ENCODE peak calls at places on chromosomes 2 and 18, in ten cellular contexts. One of them, this sample, is unnamed.

GRCh38 chr2:122368576-122369243 is 613.3 kb downstream of the TSN start:
- DNase-seq in tibial nerve: no peak
- DNase-seq in esophagus muscularis mucosa: no peak
- DNase-seq in Peyer's patch: no peak
- DNase-seq in thyroid gland: no peak
- DNase-seq in GM12878: no peak
- DNase-seq in heart left ventricle: no peak
- DNase-seq in GM12892: no peak
- DNase-seq in A549: no peak
- DNase-seq in right lobe of liver: no peak
- DNase-seq in this sample: peak; percentile 25

GRCh38 chr2:236665572-236666118 is 96.0 kb downstream of the ACKR3 start:
- DNase-seq in GM12892: no peak
- DNase-seq in tibial nerve: no peak
- DNase-seq in heart left ventricle: no peak
- DNase-seq in esophagus muscularis mucosa: peak; percentile 53
- DNase-seq in Peyer's patch: no peak
- DNase-seq in GM12878: no peak
- DNase-seq in A549: peak; percentile 51
- DNase-seq in right lobe of liver: no peak
- DNase-seq in thyroid gland: no peak
- DNase-seq in this sample: no peak

GRCh38 chr2:220432645-220433044 is 805.2 kb downstream of the SLC4A3 start:
- DNase-seq in A549: no peak
- DNase-seq in esophagus muscularis mucosa: no peak
- DNase-seq in heart left ventricle: no peak
- DNase-seq in GM12892: no peak
- DNase-seq in right lobe of liver: no peak
- DNase-seq in thyroid gland: no peak
- DNase-seq in tibial nerve: no peak
- DNase-seq in Peyer's patch: no peak
- DNase-seq in GM12878: peak; percentile 2
- DNase-seq in this sample: no peak

GRCh38 chr2:102145107-102145506 is 2.6 kb downstream of the IL1R1 start:
- DNase-seq in Peyer's patch: no peak
- DNase-seq in esophagus muscularis mucosa: no peak
- DNase-seq in GM12878: no peak
- DNase-seq in A549: no peak
- DNase-seq in GM12892: no peak
- DNase-seq in right lobe of liver: no peak
- DNase-seq in thyroid gland: no peak
- DNase-seq in heart left ventricle: no peak
- DNase-seq in tibial nerve: no peak
- DNase-seq in this sample: no peak

GRCh38 chr2:42072349-42073118 is 24.7 kb downstream of the PKDCC start:
- DNase-seq in A549: no peak
- DNase-seq in GM12892: no peak
- DNase-seq in heart left ventricle: peak; percentile 50
- DNase-seq in tibial nerve: peak; percentile 59
- DNase-seq in esophagus muscularis mucosa: no peak
- DNase-seq in thyroid gland: no peak
- DNase-seq in right lobe of liver: no peak
- DNase-seq in GM12878: no peak
- DNase-seq in Peyer's patch: peak; percentile 88
- DNase-seq in this sample: no peak

GRCh38 chr18:59382388-59382787 is 23.3 kb upstream of the LMAN1 start:
- DNase-seq in thyroid gland: no peak
- DNase-seq in tibial nerve: no peak
- DNase-seq in Peyer's patch: no peak
- DNase-seq in heart left ventricle: no peak
- DNase-seq in GM12892: no peak
- DNase-seq in right lobe of liver: no peak
- DNase-seq in GM12878: no peak
- DNase-seq in esophagus muscularis mucosa: no peak
- DNase-seq in A549: no peak
- DNase-seq in this sample: no peak

GRCh38 chr2:73981081-73981968 is 3.4 kb upstream of the TET3 start:
- DNase-seq in heart left ventricle: no peak
- DNase-seq in Peyer's patch: peak; percentile 64
- DNase-seq in GM12892: peak; percentile 62
- DNase-seq in A549: peak; percentile 58
- DNase-seq in tibial nerve: no peak
- DNase-seq in GM12878: no peak
- DNase-seq in right lobe of liver: peak; percentile 57
- DNase-seq in thyroid gland: peak; percentile 44
- DNase-seq in esophagus muscularis mucosa: no peak
- DNase-seq in this sample: peak; percentile 80

GRCh38 chr18:8709248-8710059 is 4.1 kb downstream of the MTCL1 start:
- DNase-seq in right lobe of liver: no peak
- DNase-seq in A549: no peak
- DNase-seq in tibial nerve: no peak
- DNase-seq in thyroid gland: no peak
- DNase-seq in GM12878: no peak
- DNase-seq in GM12892: no peak
- DNase-seq in Peyer's patch: no peak
- DNase-seq in heart left ventricle: no peak
- DNase-seq in esophagus muscularis mucosa: peak; percentile 82
- DNase-seq in this sample: no peak

GRCh38 chr2:19362094-19362649 is 3.7 kb upstream of the OSR1 start:
- DNase-seq in esophagus muscularis mucosa: peak; percentile 90
- DNase-seq in heart left ventricle: no peak
- DNase-seq in tibial nerve: no peak
- DNase-seq in right lobe of liver: no peak
- DNase-seq in A549: peak; percentile 31
- DNase-seq in GM12878: no peak
- DNase-seq in Peyer's patch: no peak
- DNase-seq in thyroid gland: no peak
- DNase-seq in GM12892: no peak
- DNase-seq in this sample: peak; percentile 35

GRCh38 chr2:220509921-220510320 is 882.5 kb downstream of the SLC4A3 start:
- DNase-seq in GM12878: no peak
- DNase-seq in A549: no peak
- DNase-seq in heart left ventricle: no peak
- DNase-seq in esophagus muscularis mucosa: no peak
- DNase-seq in tibial nerve: no peak
- DNase-seq in right lobe of liver: no peak
- DNase-seq in thyroid gland: no peak
- DNase-seq in Peyer's patch: no peak
- DNase-seq in GM12892: no peak
- DNase-seq in this sample: no peak

GRCh38 chr18:6414723-6415362 is at the start of gene L3MBTL4:
- DNase-seq in A549: no peak
- DNase-seq in Peyer's patch: peak; percentile 78
- DNase-seq in right lobe of liver: peak; percentile 85
- DNase-seq in GM12892: peak; percentile 53
- DNase-seq in tibial nerve: peak; percentile 7
- DNase-seq in thyroid gland: peak; percentile 80
- DNase-seq in heart left ventricle: peak; percentile 29
- DNase-seq in GM12878: no peak
- DNase-seq in esophagus muscularis mucosa: peak; percentile 68
- DNase-seq in this sample: no peak
- TF ChIP-seq POLR2A in A549: no peak
- TF ChIP-seq POLR2A in Peyer's patch: no peak
- TF ChIP-seq POLR2A in right lobe of liver: peak; percentile 64
- TF ChIP-seq POLR2A in GM12892: no peak
- TF ChIP-seq POLR2A in tibial nerve: no peak
- TF ChIP-seq POLR2A in thyroid gland: peak; percentile 26
- TF ChIP-seq POLR2A in heart left ventricle: no peak
- TF ChIP-seq POLR2A in GM12878: peak; percentile 2
- TF ChIP-seq POLR2A in esophagus muscularis mucosa: no peak
- TF ChIP-seq POLR2A in this sample: no peak

GRCh38 chr2:10004836-10005235 is 38.5 kb upstream of the KLF11 start:
- DNase-seq in esophagus muscularis mucosa: no peak
- DNase-seq in right lobe of liver: no peak
- DNase-seq in A549: no peak
- DNase-seq in thyroid gland: no peak
- DNase-seq in GM12892: no peak
- DNase-seq in GM12878: no peak
- DNase-seq in heart left ventricle: no peak
- DNase-seq in Peyer's patch: peak; percentile 8
- DNase-seq in tibial nerve: no peak
- DNase-seq in this sample: no peak

GRCh38 chr2:10007440-10007839 is 35.9 kb upstream of the KLF11 start:
- DNase-seq in heart left ventricle: no peak
- DNase-seq in tibial nerve: no peak
- DNase-seq in esophagus muscularis mucosa: no peak
- DNase-seq in GM12892: no peak
- DNase-seq in A549: no peak
- DNase-seq in right lobe of liver: no peak
- DNase-seq in thyroid gland: no peak
- DNase-seq in Peyer's patch: peak; percentile 36
- DNase-seq in GM12878: no peak
- DNase-seq in this sample: no peak

GRCh38 chr2:10005461-10005860 is 37.9 kb upstream of the KLF11 start:
- DNase-seq in A549: no peak
- DNase-seq in Peyer's patch: peak; percentile 4
- DNase-seq in esophagus muscularis mucosa: no peak
- DNase-seq in tibial nerve: no peak
- DNase-seq in GM12892: no peak
- DNase-seq in right lobe of liver: no peak
- DNase-seq in GM12878: no peak
- DNase-seq in thyroid gland: no peak
- DNase-seq in heart left ventricle: no peak
- DNase-seq in this sample: no peak

GRCh38 chr2:10007921-10008808 is 35.2 kb upstream of the KLF11 start:
- DNase-seq in A549: no peak
- DNase-seq in heart left ventricle: no peak
- DNase-seq in Peyer's patch: peak; percentile 40
- DNase-seq in esophagus muscularis mucosa: no peak
- DNase-seq in thyroid gland: no peak
- DNase-seq in GM12892: no peak
- DNase-seq in GM12878: no peak
- DNase-seq in right lobe of liver: no peak
- DNase-seq in tibial nerve: no peak
- DNase-seq in this sample: no peak

GRCh38 chr2:10006248-10007147 is 36.9 kb upstream of the KLF11 start:
- DNase-seq in esophagus muscularis mucosa: no peak
- DNase-seq in right lobe of liver: peak; percentile 64
- DNase-seq in thyroid gland: peak; percentile 65
- DNase-seq in Peyer's patch: peak; percentile 50
- DNase-seq in heart left ventricle: peak; percentile 66
- DNase-seq in A549: no peak
- DNase-seq in GM12878: no peak
- DNase-seq in GM12892: no peak
- DNase-seq in tibial nerve: no peak
- DNase-seq in this sample: peak; percentile 35
- TF ChIP-seq POLR2A in esophagus muscularis mucosa: no peak
- TF ChIP-seq POLR2A in right lobe of liver: no peak
- TF ChIP-seq POLR2A in thyroid gland: no peak
- TF ChIP-seq POLR2A in Peyer's patch: no peak
- TF ChIP-seq POLR2A in heart left ventricle: no peak
- TF ChIP-seq POLR2A in A549: no peak
- TF ChIP-seq POLR2A in GM12878: no peak
- TF ChIP-seq POLR2A in GM12892: no peak
- TF ChIP-seq POLR2A in tibial nerve: no peak
- TF ChIP-seq POLR2A in this sample: no peak

GRCh38 chr2:9951522-9952285 is at the start of gene GRHL1:
- DNase-seq in right lobe of liver: peak; percentile 96
- DNase-seq in thyroid gland: peak; percentile 93
- DNase-seq in heart left ventricle: peak; percentile 94
- DNase-seq in A549: peak; percentile 92
- DNase-seq in GM12892: peak; percentile 99
- DNase-seq in GM12878: peak; percentile 24
- DNase-seq in tibial nerve: peak; percentile 86
- DNase-seq in esophagus muscularis mucosa: peak; percentile 96
- DNase-seq in Peyer's patch: peak; percentile 97
- DNase-seq in this sample: peak; percentile 95
- TF ChIP-seq POLR2A in right lobe of liver: peak; percentile 88
- TF ChIP-seq POLR2A in thyroid gland: no peak
- TF ChIP-seq POLR2A in heart left ventricle: no peak
- TF ChIP-seq POLR2A in A549: peak; percentile 9
- TF ChIP-seq POLR2A in GM12892: no peak
- TF ChIP-seq POLR2A in GM12878: no peak
- TF ChIP-seq POLR2A in tibial nerve: no peak
- TF ChIP-seq POLR2A in esophagus muscularis mucosa: no peak
- TF ChIP-seq POLR2A in Peyer's patch: no peak
- TF ChIP-seq POLR2A in this sample: no peak

GRCh38 chr2:61017003-61017555 is 441 bp upstream of the PEX13 start:
- DNase-seq in right lobe of liver: peak; percentile 73
- DNase-seq in thyroid gland: peak; percentile 83
- DNase-seq in GM12878: peak; percentile 68
- DNase-seq in Peyer's patch: peak; percentile 86
- DNase-seq in GM12892: peak; percentile 53
- DNase-seq in A549: peak; percentile 91
- DNase-seq in tibial nerve: peak; percentile 62
- DNase-seq in heart left ventricle: peak; percentile 63
- DNase-seq in esophagus muscularis mucosa: peak; percentile 93
- DNase-seq in this sample: peak; percentile 86

GRCh38 chr2:61018798-61019197 is 743 bp upstream of the PUS10 start:
- DNase-seq in GM12892: no peak
- DNase-seq in Peyer's patch: no peak
- DNase-seq in right lobe of liver: no peak
- DNase-seq in A549: no peak
- DNase-seq in esophagus muscularis mucosa: no peak
- DNase-seq in heart left ventricle: no peak
- DNase-seq in thyroid gland: no peak
- DNase-seq in tibial nerve: no peak
- DNase-seq in GM12878: no peak
- DNase-seq in this sample: no peak

GRCh38 chr2:61018319-61018750 is 280 bp upstream of the PUS10 start:
- DNase-seq in tibial nerve: no peak
- DNase-seq in GM12878: no peak
- DNase-seq in right lobe of liver: no peak
- DNase-seq in Peyer's patch: no peak
- DNase-seq in thyroid gland: no peak
- DNase-seq in esophagus muscularis mucosa: no peak
- DNase-seq in GM12892: no peak
- DNase-seq in A549: no peak
- DNase-seq in heart left ventricle: no peak
- DNase-seq in this sample: no peak

GRCh38 chr2:61016392-61017002 is 1.0 kb upstream of the PEX13 start:
- DNase-seq in heart left ventricle: no peak
- DNase-seq in tibial nerve: no peak
- DNase-seq in right lobe of liver: no peak
- DNase-seq in A549: peak; percentile 20
- DNase-seq in GM12892: peak; percentile 11
- DNase-seq in esophagus muscularis mucosa: no peak
- DNase-seq in GM12878: no peak
- DNase-seq in thyroid gland: no peak
- DNase-seq in Peyer's patch: no peak
- DNase-seq in this sample: no peak

DNA sequence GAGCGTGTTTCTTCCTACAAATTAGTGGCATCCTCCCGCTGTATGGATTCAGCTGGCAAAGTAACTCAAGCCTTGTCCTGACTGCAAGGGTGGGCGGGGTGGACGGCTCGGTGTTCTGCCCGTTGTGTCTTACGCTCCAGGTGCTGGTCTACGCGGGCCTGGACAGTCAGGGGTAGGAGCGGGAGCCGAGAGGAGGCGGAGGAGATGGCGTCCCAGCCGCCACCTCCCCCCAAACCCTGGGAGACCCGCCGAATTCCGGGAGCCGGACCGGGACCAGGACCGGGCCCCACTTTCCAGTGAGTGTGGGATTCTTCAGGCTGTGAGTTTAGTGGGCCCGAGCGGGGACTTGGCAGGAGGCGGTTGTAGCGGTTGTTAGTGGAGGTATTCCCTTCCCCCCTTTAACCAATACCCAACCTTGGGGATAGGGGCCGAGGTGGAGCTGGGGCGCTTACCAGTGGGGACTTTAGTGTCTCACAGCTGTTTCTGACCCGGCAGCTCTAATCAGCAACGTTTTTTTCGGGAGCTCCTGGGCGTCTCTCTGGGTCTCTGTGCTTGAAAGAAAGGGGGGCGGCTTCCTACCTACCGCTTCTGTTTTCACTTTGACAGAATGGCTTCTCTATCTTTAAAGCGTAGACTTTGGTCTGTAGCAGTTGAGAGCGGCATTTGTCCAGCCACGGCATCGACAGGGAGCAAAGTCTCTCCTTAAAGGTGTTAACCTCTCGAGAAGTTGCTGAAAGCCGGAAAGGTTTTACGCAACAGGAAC is at the start of the genes PEX13 and PUS10:
- DNase-seq in Peyer's patch: peak; percentile 87
- DNase-seq in GM12878: peak; percentile 17
- DNase-seq in A549: peak; percentile 90
- DNase-seq in thyroid gland: peak; percentile 82
- DNase-seq in right lobe of liver: peak; percentile 81
- DNase-seq in tibial nerve: peak; percentile 67
- DNase-seq in esophagus muscularis mucosa: peak; percentile 92
- DNase-seq in GM12892: peak; percentile 64
- DNase-seq in heart left ventricle: peak; percentile 78
- DNase-seq in this sample: peak; percentile 86
- TF ChIP-seq POLR2A in Peyer's patch: peak; percentile 39
- TF ChIP-seq POLR2A in GM12878: peak; percentile 82
- TF ChIP-seq POLR2A in A549: peak; percentile 63
- TF ChIP-seq POLR2A in thyroid gland: peak; percentile 16
- TF ChIP-seq POLR2A in right lobe of liver: peak; percentile 75
- TF ChIP-seq POLR2A in tibial nerve: no peak
- TF ChIP-seq POLR2A in esophagus muscularis mucosa: peak; percentile 40
- TF ChIP-seq POLR2A in GM12892: no peak
- TF ChIP-seq POLR2A in heart left ventricle: no peak
- TF ChIP-seq POLR2A in this sample: peak; percentile 78

This sample was measured in erythroblast.